ENCODE peak calls at places on chromosomes 2 and 18, in four cellular contexts. Z is tibial artery, T is adipocyte, W is dorsolateral prefrontal cortex. M is an unnamed sample.
A peak's percentile ranks its signal among the peaks of the same experiment; 100 is the strongest.

GRCh38 chr18:32771169-32771751 is 1.6 kb downstream of the KLHL14 start:
- DNase-seq in W (no peak), Z (no peak), T (peak; percentile 7), M (peak; percentile 4)

GRCh38 chr18:61964616-61965015 is 71.8 kb upstream of the RNF152 start:
- DNase-seq in W (no peak), T (no peak), Z (no peak), M (no peak)

GRCh38 chr18:36333418-36333817 is 35.9 kb downstream of the FHOD3 start:
- DNase-seq in T (peak; percentile 89), W (no peak), Z (no peak), M (no peak)

GRCh38 chr2:139000087-139000486 is 219.9 kb upstream of the NXPH2 start:
- DNase-seq in T (peak; percentile 1), W (no peak), Z (no peak), M (no peak)

GRCh38 chr2:203682688-203683130 is 23.7 kb upstream of the CD28 start:
- DNase-seq in T (peak; percentile 72), Z (peak; percentile 41), W (no peak), M (peak; percentile 52)

GRCh38 chr2:127536707-127537106 is 1.2 kb downstream of the MYO7B start:
- DNase-seq in T (no peak), Z (no peak), W (no peak), M (no peak)

GRCh38 chr2:15918761-15919356 is 21.5 kb upstream of the MYCN start:
- DNase-seq in Z (no peak), T (no peak), W (no peak), M (no peak)

GRCh38 chr2:112310906-112311305 is 35.5 kb downstream of the ZC3H6 start:
- DNase-seq in Z (no peak), T (no peak), W (no peak), M (no peak)

GRCh38 chr2:38835015-38835601 is 40.6 kb downstream of the DHX57 start:
- DNase-seq in W (no peak), T (peak; percentile 46), Z (no peak), M (peak; percentile 54)

GRCh38 chr2:10020001-10020400 is 23.3 kb upstream of the KLF11 start:
- DNase-seq in Z (no peak), T (no peak), W (no peak), M (no peak)

GRCh38 chr2:195569255-195569654 is 87.8 kb upstream of the SLC39A10 start:
- DNase-seq in T (no peak), W (no peak), Z (no peak), M (no peak)

GRCh38 chr2:8885449-8886196 is 48.2 kb upstream of the KIDINS220 start:
- DNase-seq in Z (no peak), W (no peak), T (no peak), M (no peak)

GRCh38 chr18:59386909-59387515 is 27.9 kb upstream of the LMAN1 start:
- DNase-seq in T (no peak), Z (no peak), W (no peak), M (no peak)

GRCh38 chr2:230225486-230225885 is at the start of gene SP140:
- DNase-seq in T (no peak), W (no peak), Z (peak; percentile 39), M (no peak)

GRCh38 chr2:71082402-71083252 is 14.2 kb downstream of the NAGK start:
- DNase-seq in Z (no peak), W (no peak), T (no peak), M (no peak)

GRCh38 chr2:159773876-159774275 is 24.1 kb downstream of the CD302 start:
- DNase-seq in T (no peak), W (no peak), Z (no peak), M (peak; percentile 24)

GRCh38 chr2:217905906-217906305 is 96.9 kb downstream of the TNS1 start:
- DNase-seq in W (no peak), Z (no peak), T (no peak), M (no peak)

GRCh38 chr2:148813603-148814065 is 61.4 kb upstream of the KIF5C start:
- DNase-seq in W (no peak), Z (no peak), T (no peak), M (no peak)

GRCh38 chr2:200862532-200863000 is 1.9 kb downstream of the CLK1 start:
- DNase-seq in W (no peak), T (peak; percentile 81), Z (peak; percentile 57), M (peak; percentile 80)

GRCh38 chr18:59139291-59139614 is 431 bp upstream of the SEC11C start:
- DNase-seq in Z (peak; percentile 78), T (peak; percentile 84), W (peak; percentile 70), M (peak; percentile 92)

GRCh38 chr18:9466911-9467310 is 8.4 kb upstream of the RALBP1 start:
- DNase-seq in Z (no peak), W (no peak), T (no peak), M (no peak)

DNA sequence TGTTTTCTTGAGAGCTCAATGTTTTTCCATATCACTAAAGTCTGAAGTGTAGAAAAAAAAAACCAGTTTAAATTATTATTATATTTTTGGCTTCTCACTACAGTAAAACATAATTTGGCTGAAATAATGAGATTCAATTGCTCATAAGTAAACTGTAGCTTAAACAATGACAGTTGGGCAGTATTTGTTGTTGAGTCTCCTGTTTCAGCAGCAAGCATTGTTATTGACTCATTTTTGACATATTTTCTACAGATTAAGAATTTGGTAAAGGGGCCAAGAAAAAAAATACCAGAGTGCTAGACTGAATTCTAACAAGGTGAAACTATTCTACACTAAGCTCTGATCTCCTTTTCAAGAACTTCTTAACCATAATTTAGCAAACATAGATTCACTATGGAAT is 2070.4 kb upstream of the CELF4 start:
- DNase-seq in Z (no peak), W (no peak), T (peak; percentile 11), M (peak; percentile 21)
- H3K4me3 ChIP-seq in Z (no peak overlapping the region), W (no peak overlapping the region), T (no peak overlapping the region), M (no peak overlapping the region)

GRCh38 chr2:60836491-60836890 is 44.9 kb upstream of the REL start:
- DNase-seq in Z (no peak), T (no peak), W (no peak), M (no peak)

GRCh38 chr2:60839126-60839813 is 42.1 kb upstream of the REL start:
- DNase-seq in W (no peak), Z (no peak), T (no peak), M (no peak)

GRCh38 chr2:60840880-60841279 is 40.5 kb upstream of the REL start:
- DNase-seq in T (no peak), W (no peak), Z (no peak), M (no peak)

GRCh38 chr2:60837123-60837522 is 44.3 kb upstream of the REL start:
- DNase-seq in T (no peak), Z (no peak), W (no peak), M (no peak)

GRCh38 chr2:60838481-60838880 is 42.9 kb upstream of the REL start:
- DNase-seq in W (no peak), T (no peak), Z (no peak), M (peak; percentile 39)
- H3K4me3 ChIP-seq in W (no peak overlapping the region), T (no peak overlapping the region), Z (no peak overlapping the region), M (no peak overlapping the region)

GRCh38 chr2:235900631-235901030 is 267.6 kb downstream of the GBX2 start:
- DNase-seq in T (no peak), Z (no peak), W (no peak), M (peak; percentile 28)

GRCh38 chr2:235896061-235896460 is 272.1 kb downstream of the GBX2 start:
- DNase-seq in Z (no peak), T (no peak), W (no peak), M (no peak)

GRCh38 chr2:235903803-235904637 is 264.2 kb downstream of the GBX2 start:
- DNase-seq in Z (no peak), T (no peak), W (no peak), M (no peak)

GRCh38 chr2:235898766-235899165 is 269.4 kb downstream of the GBX2 start:
- DNase-seq in T (no peak), Z (no peak), W (no peak), M (peak; percentile 62)

GRCh38 chr2:235901243-235901642 is 266.9 kb downstream of the GBX2 start:
- DNase-seq in T (no peak), Z (no peak), W (no peak), M (no peak)
- H3K4me3 ChIP-seq in T (no peak overlapping the region), Z (no peak overlapping the region), W (no peak overlapping the region), M (no peak overlapping the region)

GRCh38 chr2:45570671-45571334 is 40.3 kb downstream of the SRBD1 start:
- DNase-seq in W (no peak), Z (no peak), T (peak; percentile 21), M (peak; percentile 16)

GRCh38 chr2:45571940-45572339 is 39.1 kb downstream of the SRBD1 start:
- DNase-seq in W (no peak), Z (no peak), T (no peak), M (no peak)

GRCh38 chr2:45567288-45567963 is 43.6 kb downstream of the SRBD1 start:
- DNase-seq in Z (no peak), T (no peak), W (no peak), M (no peak)

GRCh38 chr2:45568935-45569334 is 42.1 kb downstream of the SRBD1 start:
- DNase-seq in T (no peak), W (no peak), Z (no peak), M (no peak)

GRCh38 chr2:45567974-45568789 is 42.9 kb downstream of the SRBD1 start:
- DNase-seq in Z (no peak), W (no peak), T (no peak), M (peak; percentile 78)
- H3K4me3 ChIP-seq in Z (no peak overlapping the region), W (no peak overlapping the region), T (no peak overlapping the region), M (peak overlapping the region; percentile 15)

DNA sequence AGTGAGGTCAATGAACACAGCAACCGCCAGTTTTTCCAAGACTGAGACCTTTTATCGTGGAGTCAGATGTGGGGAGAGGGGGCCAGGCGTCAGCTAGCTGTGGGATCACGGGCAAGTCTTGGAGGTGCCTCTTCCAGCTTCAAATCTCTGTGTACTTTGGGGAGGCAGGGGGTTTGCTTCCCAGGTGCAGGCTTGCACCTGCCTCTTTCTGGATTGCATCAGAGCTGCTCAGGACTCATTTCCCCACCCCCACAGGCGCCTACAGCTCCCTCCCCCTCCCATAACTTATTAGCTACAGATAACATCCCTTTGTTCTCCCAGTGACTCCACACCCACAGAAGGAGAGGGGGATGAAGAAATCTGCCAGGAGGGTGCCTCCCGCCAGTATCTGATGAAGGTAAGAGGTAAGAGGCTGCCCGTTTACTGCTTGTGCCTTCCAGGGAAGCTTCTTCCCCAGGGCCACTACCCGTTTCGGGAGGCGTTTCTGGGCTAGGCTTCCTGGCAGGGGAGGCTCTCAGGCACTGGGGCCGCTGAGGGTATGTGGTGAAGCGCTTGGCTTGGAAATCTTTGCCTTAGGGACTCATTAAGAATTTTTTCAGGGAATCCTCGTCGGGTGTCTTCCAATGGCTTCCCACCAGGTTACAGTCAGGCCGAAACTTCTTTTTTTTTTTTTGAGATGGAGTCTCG is 18.8 kb upstream of the MRPL33 start:
- DNase-seq in Z (no peak), W (no peak), T (no peak), M (no peak)
- H3K4me3 ChIP-seq in Z (no peak overlapping the region), W (no peak overlapping the region), T (no peak overlapping the region), M (no peak overlapping the region)

GRCh38 chr18:3624818-3625716 is 175.1 kb downstream of the TGIF1 start:
- DNase-seq in T (peak; percentile 93), W (no peak), Z (no peak), M (peak; percentile 95)

GRCh38 chr18:3625717-3626091 is 175.7 kb downstream of the TGIF1 start:
- DNase-seq in Z (no peak), T (no peak), W (no peak), M (no peak)

GRCh38 chr18:3626927-3627240 is 176.9 kb downstream of the TGIF1 start:
- DNase-seq in T (no peak), Z (no peak), W (no peak), M (no peak)

GRCh38 chr18:3623769-3624545 is 174.0 kb downstream of the TGIF1 start:
- DNase-seq in T (peak; percentile 96), W (no peak), Z (peak; percentile 64), M (peak; percentile 97)

DNA sequence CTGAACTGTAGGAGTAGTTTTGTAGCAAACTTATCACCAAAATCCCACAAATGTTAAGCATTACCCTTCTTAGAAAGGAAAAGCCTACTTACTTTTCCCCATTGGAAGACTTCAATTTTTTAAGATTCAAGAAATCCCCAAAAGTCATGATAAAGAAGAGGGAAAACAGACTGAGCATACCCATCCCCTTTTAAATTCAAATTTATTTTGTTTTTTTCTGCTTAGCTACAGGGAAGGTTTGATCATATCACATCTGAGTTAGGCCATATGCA is 174.5 kb downstream of the TGIF1 start:
- DNase-seq in W (no peak), T (no peak), Z (no peak), M (no peak)
- H3K4me3 ChIP-seq in W (no peak overlapping the region), T (peak overlapping the region; percentile 57), Z (no peak overlapping the region), M (no peak overlapping the region)